ENCODE peak calls at places on chromosomes 4 and X, in five cellular contexts. T is neural progenitor cell, P is lower lobe of right lung, B is thoracic aorta, X is NB4. E is an unnamed sample.

GRCh38 chrX:129781134-129782014 is 1.6 kb downstream of the SASH3 start:
- DNase-seq in T (no peak), P (peak; percentile 79), B (no peak), X (peak; percentile 94), E (no peak)

GRCh38 chr4:182923796-182924365 is 6.7 kb upstream of the DCTD start:
- DNase-seq in T (no peak), P (no peak), B (no peak), X (no peak), E (no peak)

GRCh38 chr4:126269106-126269505 is 954.4 kb downstream of the FAT4 start:
- DNase-seq in T (no peak), P (no peak), B (no peak), X (no peak), E (no peak)

GRCh38 chrX:104137496-104137895 is 19.3 kb downstream of the SLC25A53 start:
- DNase-seq in T (no peak), P (no peak), B (no peak), X (peak; percentile 23), E (no peak)

GRCh38 chr4:81802308-81802846 is 330.7 kb upstream of the RASGEF1B start:
- DNase-seq in T (no peak), P (no peak), B (no peak), X (no peak), E (no peak)

GRCh38 chrX:103889216-103889615 is 57.2 kb upstream of the RAB9B start:
- DNase-seq in T (no peak), P (no peak), B (no peak), X (no peak), E (no peak)

GRCh38 chrX:50579955-50580354 is 109.3 kb upstream of the DGKK start:
- DNase-seq in T (peak; percentile 78), P (no peak), B (no peak), X (peak; percentile 68), E (no peak)

GRCh38 chr4:111216791-111217190 is 593.9 kb upstream of the PITX2 start:
- DNase-seq in T (no peak), P (no peak), B (no peak), X (no peak), E (no peak)

GRCh38 chr4:31088600-31089230 is 368.5 kb downstream of the PCDH7 start:
- DNase-seq in T (no peak), P (no peak), B (no peak), X (no peak), E (no peak)

GRCh38 chrX:17814557-17814956 is 46.5 kb downstream of the RAI2 start:
- DNase-seq in T (no peak), P (no peak), B (no peak), X (no peak), E (no peak)

GRCh38 chr4:158496030-158496741 is 25.5 kb upstream of the RXFP1 start:
- DNase-seq in T (peak; percentile 76), P (peak; percentile 65), B (no peak), X (peak; percentile 46), E (peak; percentile 23)
- TF ChIP-seq CTCF in T (peak; percentile 80), P (peak; percentile 63), B (no peak), X (peak; percentile 78), E (no peak)

DNA sequence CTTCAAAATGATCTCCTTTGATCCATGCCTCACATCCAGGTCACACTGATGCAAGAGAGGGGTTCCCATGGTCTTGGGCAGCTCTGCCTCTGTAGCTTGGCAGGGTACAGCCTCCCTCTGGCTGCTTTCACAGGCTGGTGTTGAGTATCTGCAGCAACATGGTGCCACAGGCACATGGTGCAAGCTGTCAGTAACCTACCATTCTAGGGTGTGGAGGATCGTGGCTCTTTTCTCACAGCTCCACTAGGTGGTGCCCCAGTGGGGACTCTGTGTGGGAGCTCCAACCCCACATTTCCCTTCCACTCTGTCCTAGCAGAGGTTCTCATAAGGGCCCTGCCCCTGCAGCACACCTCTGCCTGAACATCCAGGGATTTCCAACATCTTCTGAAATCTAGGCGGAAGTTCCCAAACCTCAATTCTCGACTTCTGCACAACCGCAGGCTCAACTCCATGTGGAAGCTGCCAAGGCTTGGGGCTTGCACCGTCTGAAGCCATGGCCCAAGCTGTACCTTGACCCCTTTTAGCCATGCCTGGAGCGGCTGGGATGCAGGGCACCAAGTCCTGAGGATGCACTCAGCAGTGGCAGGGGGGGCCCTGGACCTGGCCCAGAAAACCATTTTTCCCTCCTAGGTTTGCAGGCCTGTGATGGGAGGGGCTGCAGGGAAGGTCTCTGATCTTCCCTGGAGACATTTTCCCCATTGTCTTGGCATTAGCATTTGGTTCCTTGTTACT is 137.8 kb upstream of the NUDT6 start:
- DNase-seq in T (no peak), P (no peak), B (no peak), X (no peak), E (no peak)
- TF ChIP-seq CTCF in T (peak; percentile 7), P (no peak), B (no peak), X (no peak), E (no peak)

GRCh38 chr4:128587382-128587781 is 222.1 kb upstream of the JADE1 start:
- DNase-seq in T (no peak), P (no peak), B (no peak), X (no peak), E (no peak)

GRCh38 chr4:128591482-128591881 is 218.0 kb upstream of the JADE1 start:
- DNase-seq in T (no peak), P (no peak), B (no peak), X (no peak), E (no peak)

GRCh38 chr4:128589384-128589957 is 220.0 kb upstream of the JADE1 start:
- DNase-seq in T (no peak), P (no peak), B (no peak), X (no peak), E (no peak)

GRCh38 chr4:128590034-128590740 is 219.3 kb upstream of the JADE1 start:
- DNase-seq in T (no peak), P (no peak), B (no peak), X (no peak), E (no peak)

DNA sequence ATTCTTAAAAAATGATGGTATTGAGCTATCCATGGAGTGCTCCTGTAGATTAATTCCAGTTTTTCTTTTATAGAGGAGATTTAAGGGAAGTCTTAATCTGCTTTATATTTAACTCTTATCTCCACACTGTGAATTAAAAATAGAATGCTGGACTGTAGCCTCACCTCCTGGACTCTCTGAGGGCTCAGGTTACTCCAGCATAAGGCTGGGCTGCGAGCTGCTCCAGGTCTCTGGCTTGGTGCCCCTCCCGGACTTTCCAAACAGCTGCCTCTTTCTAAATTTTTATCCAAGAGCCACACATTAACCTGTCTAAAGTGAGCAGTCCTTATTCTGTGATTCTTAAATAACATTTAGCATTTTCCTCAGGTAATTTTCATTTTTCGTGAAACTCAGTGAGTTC is 218.7 kb upstream of the JADE1 start:
- DNase-seq in T (no peak), P (no peak), B (no peak), X (no peak), E (no peak)
- TF ChIP-seq CTCF in T (no peak), P (no peak), B (no peak), X (no peak), E (no peak)

GRCh38 chr4:123378794-123379193 is 17.8 kb upstream of the SPRY1 start:
- DNase-seq in T (no peak), P (no peak), B (no peak), X (no peak), E (no peak)
- TF ChIP-seq CTCF in T (no peak), P (no peak), B (no peak), X (no peak), E (no peak)

GRCh38 chr4:15963568-15963967 is 593 bp upstream of the FGFBP2 start:
- DNase-seq in T (no peak), P (peak; percentile 71), B (no peak), X (peak; percentile 22), E (no peak)

GRCh38 chr4:15961778-15962510 is 1.0 kb downstream of the FGFBP2 start:
- DNase-seq in T (no peak), P (no peak), B (no peak), X (no peak), E (no peak)

GRCh38 chr4:15964159-15964558 is 1.2 kb upstream of the FGFBP2 start:
- DNase-seq in T (no peak), P (no peak), B (no peak), X (no peak), E (no peak)

GRCh38 chr4:15965325-15965724 is 2.4 kb upstream of the FGFBP2 start:
- DNase-seq in T (no peak), P (no peak), B (no peak), X (no peak), E (no peak)

GRCh38 chr4:15963001-15963451 is at the start of gene FGFBP2:
- DNase-seq in T (peak; percentile 67), P (peak; percentile 59), B (no peak), X (peak; percentile 72), E (no peak)
- TF ChIP-seq CTCF in T (peak; percentile 63), P (peak; percentile 41), B (peak; percentile 17), X (peak; percentile 75), E (no peak)

GRCh38 chr4:35151816-35152572 is 1092.3 kb downstream of the ARAP2 start:
- DNase-seq in T (peak; percentile 63), P (no peak), B (no peak), X (peak; percentile 48), E (no peak)
- TF ChIP-seq CTCF in T (peak; percentile 80), P (no peak), B (no peak), X (peak; percentile 78), E (no peak)

GRCh38 chr4:36244257-36245084 is at the start of gene ARAP2:
- DNase-seq in T (peak; percentile 80), P (peak; percentile 83), B (no peak), X (peak; percentile 78), E (peak; percentile 63)
- TF ChIP-seq CTCF in T (peak; percentile 34), P (no peak), B (no peak), X (peak; percentile 8), E (no peak)

GRCh38 chrX:82081027-82081426 is 879.1 kb downstream of the SH3BGRL start:
- DNase-seq in T (peak; percentile 11), P (no peak), B (no peak), X (peak; percentile 0), E (no peak)
- TF ChIP-seq CTCF in T (peak; percentile 30), P (no peak), B (no peak), X (no peak), E (no peak)

E was measured in omental fat pad.